ENCODE peak calls at places on chromosome 16, in nine cellular contexts. P, O, B, Y, J, V, Z, M and G are unnamed samples.

GRCh38 chr16:87017388-87018012 is 299.7 kb downstream of the C16orf95 start:
- DNase-seq in P (no peak), O (no peak), B (no peak), Y (peak), J (no peak), V (no peak), Z (no peak), M (no peak), G (peak)

GRCh38 chr16:50425044-50425443 is 56.3 kb upstream of the BRD7 start:
- DNase-seq in P (no peak), O (no peak), B (no peak), Y (no peak), J (no peak), V (no peak), Z (no peak), M (no peak), G (no peak)

GRCh38 chr16:2514333-2515179 is 804 bp downstream of the ATP6V0C start:
- DNase-seq in P (no peak), O (no peak), B (peak), Y (no peak), J (no peak), V (no peak), Z (no peak), M (no peak), G (no peak)

GRCh38 chr16:9138731-9139501 is 47.5 kb downstream of the HAPSTR1 start:
- DNase-seq in P (peak), O (peak), B (peak), Y (peak), J (peak), V (peak), Z (peak), M (peak), G (no peak)

GRCh38 chr16:53692146-53692545 is 11.5 kb downstream of the RPGRIP1L start:
- DNase-seq in P (peak), O (no peak), B (no peak), Y (no peak), J (no peak), V (no peak), Z (no peak), M (no peak), G (no peak)

GRCh38 chr16:27224741-27225300 is 21.5 kb downstream of the KDM8 start:
- DNase-seq in P (no peak), O (no peak), B (no peak), Y (no peak), J (no peak), V (no peak), Z (no peak), M (no peak), G (no peak)

GRCh38 chr16:70703041-70703834 is 17.4 kb upstream of the MTSS2 start:
- DNase-seq in P (peak), O (no peak), B (no peak), Y (peak), J (peak), V (peak), Z (no peak), M (peak), G (peak)

GRCh38 chr16:79784007-79784406 is 183.5 kb upstream of the MAF start:
- DNase-seq in P (no peak), O (no peak), B (no peak), Y (no peak), J (no peak), V (no peak), Z (no peak), M (no peak), G (no peak)

GRCh38 chr16:73713301-73713700 is 583.3 kb upstream of the PSMD7 start:
- DNase-seq in P (no peak), O (no peak), B (no peak), Y (no peak), J (no peak), V (no peak), Z (no peak), M (peak), G (no peak)

GRCh38 chr16:55370762-55371482 is 46.9 kb downstream of the IRX6 start:
- DNase-seq in P (peak), O (no peak), B (peak), Y (peak), J (peak), V (no peak), Z (peak), M (peak), G (no peak)

GRCh38 chr16:77679901-77680300 is 42.4 kb upstream of the NUDT7 start:
- DNase-seq in P (no peak), O (no peak), B (no peak), Y (no peak), J (no peak), V (no peak), Z (no peak), M (no peak), G (no peak)

GRCh38 chr16:58628845-58629680 is 563 bp downstream of the CNOT1 start:
- DNase-seq in P (peak), O (peak), B (peak), Y (peak), J (peak), V (peak), Z (peak), M (peak), G (peak)

GRCh38 chr16:88866151-88866920 is at the start of gene PABPN1L:
- DNase-seq in P (no peak), O (no peak), B (no peak), Y (no peak), J (no peak), V (no peak), Z (no peak), M (no peak), G (no peak)

GRCh38 chr16:4200000-4200780 is 41.7 kb downstream of the SRL start:
- DNase-seq in P (peak), O (no peak), B (peak), Y (peak), J (peak), V (peak), Z (peak), M (peak), G (peak)

GRCh38 chr16:62392698-62393097 is 356.5 kb upstream of the CDH8 start:
- DNase-seq in P (no peak), O (no peak), B (no peak), Y (no peak), J (no peak), V (no peak), Z (no peak), M (no peak), G (no peak)

GRCh38 chr16:9258423-9259051 is 167.1 kb downstream of the HAPSTR1 start:
- DNase-seq in P (peak), O (no peak), B (no peak), Y (peak), J (no peak), V (no peak), Z (no peak), M (peak), G (no peak)

GRCh38 chr16:53515259-53515658 is 12.2 kb upstream of the AKTIP start:
- DNase-seq in P (no peak), O (no peak), B (no peak), Y (peak), J (no peak), V (peak), Z (no peak), M (no peak), G (no peak)

GRCh38 chr16:70550082-70550481 is 26.5 kb downstream of the SF3B3 start:
- DNase-seq in P (no peak), O (no peak), B (no peak), Y (no peak), J (no peak), V (no peak), Z (no peak), M (no peak), G (no peak)

GRCh38 chr16:24085665-24086064 is 170.5 kb upstream of the CACNG3 start:
- DNase-seq in P (no peak), O (no peak), B (no peak), Y (no peak), J (no peak), V (no peak), Z (no peak), M (no peak), G (no peak)

GRCh38 chr16:84619103-84619460 is 1.2 kb upstream of the COTL1 start:
- DNase-seq in P (no peak), O (no peak), B (no peak), Y (no peak), J (no peak), V (no peak), Z (no peak), M (no peak), G (no peak)
- H3K27ac ChIP-seq in P (no peak), O (no peak), B (no peak), Y (peak), J (no peak), V (peak), Z (peak), M (no peak), G (peak)

GRCh38 chr16:67562526-67562917 is at the start of gene CTCF:
- DNase-seq in P (peak), O (no peak), B (peak), Y (peak), J (peak), V (peak), Z (peak), M (peak), G (no peak)
- TF ChIP-seq CTCF in P (peak), O (peak), B (peak), Y (peak), J (peak), V (peak), Z (peak), M (peak), G (peak)

GRCh38 chr16:67565470-67566100 is 3.3 kb downstream of the CTCF start:
- DNase-seq in P (no peak), O (no peak), B (no peak), Y (no peak), J (no peak), V (no peak), Z (no peak), M (no peak), G (no peak)
- H3K27ac ChIP-seq in P (no peak), O (no peak), B (no peak), Y (no peak), J (no peak), V (no peak), Z (no peak), M (no peak), G (no peak)

GRCh38 chr16:81201267-81201666 is 37.2 kb upstream of the BCO1 start:
- DNase-seq in P (no peak), O (no peak), B (no peak), Y (peak), J (no peak), V (no peak), Z (no peak), M (peak), G (no peak)

GRCh38 chr16:81195907-81196534 is 42.5 kb upstream of the BCO1 start:
- DNase-seq in P (no peak), O (no peak), B (no peak), Y (no peak), J (no peak), V (no peak), Z (no peak), M (no peak), G (no peak)

DNA sequence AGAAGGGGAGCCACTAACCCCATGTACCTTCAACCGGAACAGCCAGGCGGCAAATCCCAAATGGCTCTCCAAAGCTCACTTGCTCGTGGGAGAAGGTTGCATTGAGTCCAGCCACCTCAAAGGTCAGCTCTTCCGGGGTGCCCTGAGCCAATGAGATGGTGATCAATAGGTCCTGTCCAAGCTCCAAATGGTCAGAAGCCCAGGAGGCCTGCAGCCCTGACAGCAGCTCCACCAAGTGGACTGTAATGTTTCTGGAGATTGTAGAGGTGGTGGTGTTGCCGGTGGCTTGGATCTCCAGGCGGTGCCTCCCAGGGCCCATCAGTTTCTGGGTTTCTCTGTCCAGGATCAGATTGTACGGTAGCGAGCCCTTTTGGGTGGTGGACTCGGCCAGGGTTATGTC is 39.9 kb upstream of the BCO1 start:
- DNase-seq in P (peak), O (no peak), B (no peak), Y (no peak), J (no peak), V (no peak), Z (no peak), M (peak), G (no peak)
- TF ChIP-seq CTCF in P (peak), O (no peak), B (no peak), Y (peak), J (no peak), V (no peak), Z (no peak), M (peak), G (peak)

DNA sequence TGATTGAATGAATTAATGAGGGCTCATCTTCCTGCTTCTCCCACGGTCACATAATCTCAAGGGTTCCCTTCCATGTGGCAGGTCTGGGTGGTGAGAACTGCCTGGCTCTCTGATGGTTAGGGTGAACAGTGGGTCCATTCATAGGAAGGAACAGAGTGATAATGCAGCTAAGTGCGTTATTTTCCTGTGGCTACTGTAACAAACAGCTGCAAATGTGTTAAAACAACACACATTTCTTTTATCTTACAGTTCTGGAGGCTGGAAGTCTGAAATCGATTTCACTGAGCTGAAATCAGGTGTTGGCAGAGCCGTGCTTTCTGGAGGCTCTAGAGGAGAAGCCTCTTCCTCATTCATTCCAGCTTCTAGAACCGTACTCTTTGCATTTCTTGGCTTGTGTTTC is 95.3 kb downstream of the BMERB1 start:
- DNase-seq in P (no peak), O (no peak), B (no peak), Y (no peak), J (no peak), V (no peak), Z (no peak), M (no peak), G (no peak)
- H3K27ac ChIP-seq in P (no peak), O (no peak), B (no peak), Y (no peak), J (no peak), V (no peak), Z (no peak), M (peak), G (no peak)

GRCh38 chr16:60230666-60231065 is 1496.5 kb upstream of the GOT2 start:
- DNase-seq in P (no peak), O (no peak), B (no peak), Y (no peak), J (no peak), V (no peak), Z (no peak), M (no peak), G (no peak)

DNA sequence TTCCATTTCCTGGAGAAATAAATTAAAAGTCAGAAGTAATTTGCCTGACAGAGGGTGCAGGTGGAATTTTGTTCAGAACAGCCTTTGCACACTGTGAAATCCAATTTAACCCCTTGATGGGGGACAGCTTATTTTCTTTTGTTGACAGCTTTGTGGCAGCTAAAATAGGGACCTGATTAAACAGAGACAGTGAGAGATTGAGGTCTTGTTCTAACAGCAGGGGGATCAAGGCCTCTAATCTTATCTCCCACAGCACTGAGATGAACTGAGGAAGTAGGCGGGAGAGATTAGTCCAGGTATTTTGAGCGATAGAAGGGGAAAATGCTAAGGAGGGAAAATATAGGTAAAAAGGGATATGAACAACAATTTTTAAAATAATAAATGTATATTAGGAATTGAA is 1491.4 kb upstream of the GOT2 start:
- DNase-seq in P (no peak), O (no peak), B (no peak), Y (no peak), J (no peak), V (no peak), Z (no peak), M (no peak), G (no peak)
- TF ChIP-seq CTCF in P (no peak), O (no peak), B (no peak), Y (no peak), J (no peak), V (no peak), Z (no peak), M (no peak), G (no peak)

GRCh38 chr16:15951852-15952251 is 2.4 kb downstream of the ABCC1 start:
- DNase-seq in P (no peak), O (no peak), B (no peak), Y (no peak), J (no peak), V (no peak), Z (no peak), M (no peak), G (no peak)
- H3K27ac ChIP-seq in P (no peak), O (no peak), B (peak), Y (peak), J (peak), V (no peak), Z (peak), M (no peak), G (no peak)

GRCh38 chr16:28596115-28596630 is 677 bp downstream of the SULT1A2 start:
- DNase-seq in P (no peak), O (no peak), B (peak), Y (no peak), J (no peak), V (no peak), Z (no peak), M (no peak), G (no peak)

GRCh38 chr16:28596840-28597691 is at the start of gene SULT1A2:
- DNase-seq in P (peak), O (no peak), B (peak), Y (no peak), J (no peak), V (no peak), Z (no peak), M (no peak), G (no peak)

GRCh38 chr16:28592511-28592910 is 4.3 kb downstream of the SULT1A2 start:
- DNase-seq in P (no peak), O (no peak), B (no peak), Y (no peak), J (no peak), V (no peak), Z (no peak), M (no peak), G (no peak)

GRCh38 chr16:28592979-28593553 is 3.8 kb downstream of the SULT1A2 start:
- DNase-seq in P (no peak), O (no peak), B (no peak), Y (no peak), J (no peak), V (no peak), Z (no peak), M (no peak), G (no peak)

GRCh38 chr16:28597692-28598261 is 927 bp upstream of the SULT1A2 start:
- DNase-seq in P (peak), O (no peak), B (peak), Y (no peak), J (no peak), V (no peak), Z (no peak), M (no peak), G (no peak)
- TF ChIP-seq CTCF in P (no peak), O (no peak), B (peak), Y (no peak), J (no peak), V (no peak), Z (no peak), M (no peak), G (peak)